ENCODE peak calls at places on chromosome 22, in ten cellular contexts. One of them, this sample, is unnamed.

GRCh38 chr22:40345801-40346177 is 511 bp upstream of the ADSL start:
- DNase-seq in neural progenitor cell: peak; percentile 53
- DNase-seq in PC-3: peak; percentile 19
- DNase-seq in mammary epithelial cell: peak; percentile 30
- DNase-seq in endothelial cell of umbilical vein: no peak
- DNase-seq in neuronal stem cell: no peak
- DNase-seq in fibroblast of lung: peak; percentile 49
- DNase-seq in kidney: peak; percentile 79
- DNase-seq in mesendoderm: no peak
- DNase-seq in IMR-90: no peak
- DNase-seq in this sample: no peak

GRCh38 chr22:43226368-43226979 is 39.5 kb upstream of the TTLL12 start:
- DNase-seq in neural progenitor cell: peak; percentile 89
- DNase-seq in PC-3: no peak
- DNase-seq in mammary epithelial cell: no peak
- DNase-seq in endothelial cell of umbilical vein: no peak
- DNase-seq in neuronal stem cell: peak; percentile 37
- DNase-seq in fibroblast of lung: peak; percentile 41
- DNase-seq in kidney: no peak
- DNase-seq in mesendoderm: peak; percentile 89
- DNase-seq in IMR-90: peak; percentile 22
- DNase-seq in this sample: peak; percentile 56

GRCh38 chr22:38843716-38844660 is at the start of gene NPTXR:
- DNase-seq in neural progenitor cell: peak; percentile 89
- DNase-seq in PC-3: peak; percentile 42
- DNase-seq in mammary epithelial cell: no peak
- DNase-seq in endothelial cell of umbilical vein: peak; percentile 16
- DNase-seq in neuronal stem cell: peak; percentile 54
- DNase-seq in fibroblast of lung: peak; percentile 50
- DNase-seq in kidney: no peak
- DNase-seq in mesendoderm: peak; percentile 61
- DNase-seq in IMR-90: peak; percentile 31
- DNase-seq in this sample: peak; percentile 63

GRCh38 chr22:43236401-43237166 is 49.6 kb upstream of the TTLL12 start:
- DNase-seq in neural progenitor cell: no peak
- DNase-seq in PC-3: no peak
- DNase-seq in mammary epithelial cell: no peak
- DNase-seq in endothelial cell of umbilical vein: no peak
- DNase-seq in neuronal stem cell: no peak
- DNase-seq in fibroblast of lung: no peak
- DNase-seq in kidney: no peak
- DNase-seq in mesendoderm: peak; percentile 19
- DNase-seq in IMR-90: no peak
- DNase-seq in this sample: no peak

GRCh38 chr22:27284314-27284713 is 517.2 kb downstream of the MN1 start:
- DNase-seq in neural progenitor cell: no peak
- DNase-seq in PC-3: no peak
- DNase-seq in mammary epithelial cell: no peak
- DNase-seq in endothelial cell of umbilical vein: no peak
- DNase-seq in neuronal stem cell: no peak
- DNase-seq in fibroblast of lung: no peak
- DNase-seq in kidney: no peak
- DNase-seq in mesendoderm: no peak
- DNase-seq in IMR-90: no peak
- DNase-seq in this sample: no peak

GRCh38 chr22:35883028-35883620 is 145.5 kb downstream of the RBFOX2 start:
- DNase-seq in neural progenitor cell: peak; percentile 19
- DNase-seq in PC-3: peak; percentile 40
- DNase-seq in mammary epithelial cell: peak; percentile 68
- DNase-seq in endothelial cell of umbilical vein: peak; percentile 78
- DNase-seq in neuronal stem cell: no peak
- DNase-seq in fibroblast of lung: peak; percentile 69
- DNase-seq in kidney: no peak
- DNase-seq in mesendoderm: peak; percentile 67
- DNase-seq in IMR-90: peak; percentile 55
- DNase-seq in this sample: peak; percentile 64

GRCh38 chr22:45918455-45919370 is 58.2 kb downstream of the WNT7B start:
- DNase-seq in neural progenitor cell: no peak
- DNase-seq in PC-3: peak; percentile 80
- DNase-seq in mammary epithelial cell: peak; percentile 46
- DNase-seq in endothelial cell of umbilical vein: no peak
- DNase-seq in neuronal stem cell: no peak
- DNase-seq in fibroblast of lung: peak; percentile 73
- DNase-seq in kidney: peak; percentile 90
- DNase-seq in mesendoderm: no peak
- DNase-seq in IMR-90: no peak
- DNase-seq in this sample: no peak

GRCh38 chr22:41290262-41291221 is 4.6 kb upstream of the RANGAP1 start:
- DNase-seq in neural progenitor cell: peak; percentile 52
- DNase-seq in PC-3: peak; percentile 81
- DNase-seq in mammary epithelial cell: peak; percentile 59
- DNase-seq in endothelial cell of umbilical vein: peak; percentile 80
- DNase-seq in neuronal stem cell: peak; percentile 40
- DNase-seq in fibroblast of lung: peak; percentile 86
- DNase-seq in kidney: no peak
- DNase-seq in mesendoderm: peak; percentile 85
- DNase-seq in IMR-90: peak; percentile 83
- DNase-seq in this sample: peak; percentile 47

GRCh38 chr22:49371325-49372110 is 456.2 kb downstream of the BRD1 start:
- DNase-seq in neural progenitor cell: no peak
- DNase-seq in PC-3: no peak
- DNase-seq in mammary epithelial cell: no peak
- DNase-seq in endothelial cell of umbilical vein: no peak
- DNase-seq in neuronal stem cell: no peak
- DNase-seq in fibroblast of lung: no peak
- DNase-seq in kidney: peak; percentile 65
- DNase-seq in mesendoderm: no peak
- DNase-seq in IMR-90: no peak
- DNase-seq in this sample: no peak

GRCh38 chr22:23520875-23521441 is 59.1 kb downstream of the IGLL1 start:
- DNase-seq in neural progenitor cell: peak; percentile 45
- DNase-seq in PC-3: no peak
- DNase-seq in mammary epithelial cell: no peak
- DNase-seq in endothelial cell of umbilical vein: no peak
- DNase-seq in neuronal stem cell: peak; percentile 36
- DNase-seq in fibroblast of lung: peak; percentile 43
- DNase-seq in kidney: peak; percentile 86
- DNase-seq in mesendoderm: no peak
- DNase-seq in IMR-90: peak; percentile 29
- DNase-seq in this sample: peak; percentile 86

DNA sequence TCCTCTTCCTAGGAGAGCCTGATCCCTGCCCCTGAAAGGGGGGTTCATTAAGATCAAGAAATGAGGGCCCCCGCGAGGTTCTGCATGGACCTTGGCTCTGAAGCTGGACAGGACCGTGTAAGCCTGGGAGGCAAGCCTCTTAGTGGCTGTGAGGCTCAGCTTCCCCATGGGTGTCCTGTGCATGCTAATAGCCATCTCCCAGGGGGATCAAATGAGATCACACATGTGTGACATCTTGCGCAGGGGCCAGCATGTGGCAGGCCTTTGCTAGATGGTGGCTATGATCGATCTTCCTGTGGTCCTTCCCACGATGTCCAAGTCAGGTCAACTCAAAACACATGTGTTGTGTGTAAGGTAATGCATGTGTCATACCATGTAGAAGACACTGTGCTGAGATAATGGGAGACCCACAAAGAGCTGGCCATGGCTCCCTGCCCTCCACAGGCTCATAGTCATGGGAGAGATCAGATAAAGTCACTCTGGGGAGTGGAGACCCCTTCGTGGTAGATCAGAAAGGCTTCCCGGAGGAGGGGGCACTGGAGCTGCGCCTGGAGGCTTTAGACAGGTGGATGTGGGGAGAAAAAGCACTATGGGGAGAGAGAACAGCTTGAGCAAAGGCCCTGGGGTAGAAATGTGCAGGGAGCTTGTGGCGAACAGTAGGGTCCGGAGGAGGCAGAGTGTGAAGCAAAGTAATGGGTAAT is 3.7 kb downstream of the RAC2 start:
- DNase-seq in neural progenitor cell: no peak
- DNase-seq in PC-3: no peak
- DNase-seq in mammary epithelial cell: no peak
- DNase-seq in endothelial cell of umbilical vein: no peak
- DNase-seq in neuronal stem cell: no peak
- DNase-seq in fibroblast of lung: no peak
- DNase-seq in kidney: no peak
- DNase-seq in mesendoderm: no peak
- DNase-seq in IMR-90: no peak
- DNase-seq in this sample: no peak
- H3K4me3 ChIP-seq in neural progenitor cell: no peak overlapping the region
- H3K4me3 ChIP-seq in PC-3: no peak overlapping the region
- H3K4me3 ChIP-seq in mammary epithelial cell: no peak overlapping the region
- H3K4me3 ChIP-seq in endothelial cell of umbilical vein: no peak overlapping the region
- H3K4me3 ChIP-seq in neuronal stem cell: no peak overlapping the region
- H3K4me3 ChIP-seq in fibroblast of lung: no peak overlapping the region
- H3K4me3 ChIP-seq in kidney: no peak overlapping the region
- H3K4me3 ChIP-seq in mesendoderm: no peak overlapping the region
- H3K4me3 ChIP-seq in IMR-90: no peak overlapping the region
- H3K4me3 ChIP-seq in this sample: no peak overlapping the region

GRCh38 chr22:37747090-37747714 is 50.4 kb downstream of the TRIOBP start:
- DNase-seq in neural progenitor cell: peak; percentile 31
- DNase-seq in PC-3: peak; percentile 80
- DNase-seq in mammary epithelial cell: peak; percentile 56
- DNase-seq in endothelial cell of umbilical vein: peak; percentile 64
- DNase-seq in neuronal stem cell: no peak
- DNase-seq in fibroblast of lung: peak; percentile 47
- DNase-seq in kidney: no peak
- DNase-seq in mesendoderm: peak; percentile 60
- DNase-seq in IMR-90: peak; percentile 66
- DNase-seq in this sample: peak; percentile 76

GRCh38 chr22:37745548-37746365 is 48.9 kb downstream of the TRIOBP start:
- DNase-seq in neural progenitor cell: peak; percentile 97
- DNase-seq in PC-3: peak; percentile 87
- DNase-seq in mammary epithelial cell: peak; percentile 85
- DNase-seq in endothelial cell of umbilical vein: peak; percentile 88
- DNase-seq in neuronal stem cell: peak; percentile 91
- DNase-seq in fibroblast of lung: peak; percentile 83
- DNase-seq in kidney: peak; percentile 97
- DNase-seq in mesendoderm: peak; percentile 92
- DNase-seq in IMR-90: peak; percentile 84
- DNase-seq in this sample: peak; percentile 90

GRCh38 chr22:37742374-37743092 is 45.7 kb downstream of the TRIOBP start:
- DNase-seq in neural progenitor cell: no peak
- DNase-seq in PC-3: peak; percentile 92
- DNase-seq in mammary epithelial cell: peak; percentile 95
- DNase-seq in endothelial cell of umbilical vein: no peak
- DNase-seq in neuronal stem cell: no peak
- DNase-seq in fibroblast of lung: peak; percentile 90
- DNase-seq in kidney: no peak
- DNase-seq in mesendoderm: peak; percentile 26
- DNase-seq in IMR-90: peak; percentile 91
- DNase-seq in this sample: peak; percentile 94

GRCh38 chr22:37746366-37747089 is 49.7 kb downstream of the TRIOBP start:
- DNase-seq in neural progenitor cell: peak; percentile 36
- DNase-seq in PC-3: no peak
- DNase-seq in mammary epithelial cell: peak; percentile 16
- DNase-seq in endothelial cell of umbilical vein: peak; percentile 21
- DNase-seq in neuronal stem cell: peak; percentile 24
- DNase-seq in fibroblast of lung: no peak
- DNase-seq in kidney: no peak
- DNase-seq in mesendoderm: peak; percentile 62
- DNase-seq in IMR-90: no peak
- DNase-seq in this sample: no peak

GRCh38 chr22:37744589-37744988 is 47.7 kb downstream of the TRIOBP start:
- DNase-seq in neural progenitor cell: no peak
- DNase-seq in PC-3: no peak
- DNase-seq in mammary epithelial cell: no peak
- DNase-seq in endothelial cell of umbilical vein: no peak
- DNase-seq in neuronal stem cell: no peak
- DNase-seq in fibroblast of lung: no peak
- DNase-seq in kidney: no peak
- DNase-seq in mesendoderm: peak; percentile 26
- DNase-seq in IMR-90: no peak
- DNase-seq in this sample: no peak
- H3K9ac ChIP-seq in neural progenitor cell: no peak overlapping the region
- H3K9ac ChIP-seq in PC-3: peak overlapping the region; percentile 79
- H3K9ac ChIP-seq in mammary epithelial cell: no peak overlapping the region
- H3K9ac ChIP-seq in endothelial cell of umbilical vein: no peak overlapping the region
- H3K9ac ChIP-seq in neuronal stem cell: no peak overlapping the region
- H3K9ac ChIP-seq in fibroblast of lung: no peak overlapping the region
- H3K9ac ChIP-seq in kidney: no peak overlapping the region
- H3K9ac ChIP-seq in mesendoderm: no peak overlapping the region
- H3K9ac ChIP-seq in IMR-90: no peak overlapping the region
- H3K9ac ChIP-seq in this sample: peak overlapping the region; percentile 92

GRCh38 chr22:32802291-32802826 is 854 bp downstream of the TIMP3 start:
- DNase-seq in neural progenitor cell: no peak
- DNase-seq in PC-3: no peak
- DNase-seq in mammary epithelial cell: peak; percentile 26
- DNase-seq in endothelial cell of umbilical vein: no peak
- DNase-seq in neuronal stem cell: no peak
- DNase-seq in fibroblast of lung: peak; percentile 48
- DNase-seq in kidney: no peak
- DNase-seq in mesendoderm: no peak
- DNase-seq in IMR-90: no peak
- DNase-seq in this sample: no peak
- H3K4me3 ChIP-seq in neural progenitor cell: peak overlapping the region; percentile 73
- H3K4me3 ChIP-seq in PC-3: no peak overlapping the region
- H3K4me3 ChIP-seq in mammary epithelial cell: peak overlapping the region; percentile 61
- H3K4me3 ChIP-seq in endothelial cell of umbilical vein: no peak overlapping the region
- H3K4me3 ChIP-seq in neuronal stem cell: peak overlapping the region; percentile 92
- H3K4me3 ChIP-seq in fibroblast of lung: peak overlapping the region; percentile 97
- H3K4me3 ChIP-seq in kidney: peak overlapping the region; percentile 88
- H3K4me3 ChIP-seq in mesendoderm: peak overlapping the region; percentile 54
- H3K4me3 ChIP-seq in IMR-90: peak overlapping the region; percentile 75
- H3K4me3 ChIP-seq in this sample: peak overlapping the region; percentile 54

GRCh38 chr22:17728786-17729185 is 45.5 kb downstream of the BID start:
- DNase-seq in neural progenitor cell: no peak
- DNase-seq in PC-3: no peak
- DNase-seq in mammary epithelial cell: no peak
- DNase-seq in endothelial cell of umbilical vein: no peak
- DNase-seq in neuronal stem cell: no peak
- DNase-seq in fibroblast of lung: no peak
- DNase-seq in kidney: no peak
- DNase-seq in mesendoderm: no peak
- DNase-seq in IMR-90: no peak
- DNase-seq in this sample: no peak
- H3K9ac ChIP-seq in neural progenitor cell: no peak overlapping the region
- H3K9ac ChIP-seq in PC-3: no peak overlapping the region
- H3K9ac ChIP-seq in mammary epithelial cell: no peak overlapping the region
- H3K9ac ChIP-seq in endothelial cell of umbilical vein: no peak overlapping the region
- H3K9ac ChIP-seq in neuronal stem cell: no peak overlapping the region
- H3K9ac ChIP-seq in fibroblast of lung: no peak overlapping the region
- H3K9ac ChIP-seq in kidney: no peak overlapping the region
- H3K9ac ChIP-seq in mesendoderm: no peak overlapping the region
- H3K9ac ChIP-seq in IMR-90: no peak overlapping the region
- H3K9ac ChIP-seq in this sample: no peak overlapping the region

GRCh38 chr22:47044722-47045545 is 282.5 kb downstream of the TBC1D22A start:
- DNase-seq in neural progenitor cell: no peak
- DNase-seq in PC-3: no peak
- DNase-seq in mammary epithelial cell: no peak
- DNase-seq in endothelial cell of umbilical vein: no peak
- DNase-seq in neuronal stem cell: no peak
- DNase-seq in fibroblast of lung: no peak
- DNase-seq in kidney: peak; percentile 59
- DNase-seq in mesendoderm: no peak
- DNase-seq in IMR-90: no peak
- DNase-seq in this sample: no peak
- H3K4me3 ChIP-seq in neural progenitor cell: no peak overlapping the region
- H3K4me3 ChIP-seq in PC-3: no peak overlapping the region
- H3K4me3 ChIP-seq in mammary epithelial cell: no peak overlapping the region
- H3K4me3 ChIP-seq in endothelial cell of umbilical vein: no peak overlapping the region
- H3K4me3 ChIP-seq in neuronal stem cell: no peak overlapping the region
- H3K4me3 ChIP-seq in fibroblast of lung: no peak overlapping the region
- H3K4me3 ChIP-seq in kidney: no peak overlapping the region
- H3K4me3 ChIP-seq in mesendoderm: no peak overlapping the region
- H3K4me3 ChIP-seq in IMR-90: no peak overlapping the region
- H3K4me3 ChIP-seq in this sample: no peak overlapping the region

This sample was measured in mesenchymal stem cell.